ENCODE peak calls at places on chromosomes 12 and 14, in ten cellular contexts. H is SK-N-SH, N is uterus, V is keratinocyte, S is HCT116, L is tibial artery, T is fibroblast of lung, K is neural progenitor cell, E is SJSA1, B is lung. Q is an unnamed sample.
A peak's percentile ranks its signal among the peaks of the same experiment; 100 is the strongest.

GRCh38 chr12:130342842-130343241 is 5.2 kb downstream of the PIWIL1 start:
- DNase-seq in V (no peak), K (no peak), T (no peak), B (no peak), H (no peak), L (no peak), S (no peak), N (no peak), E (no peak), Q (no peak)

GRCh38 chr12:3658327-3659163 is 94.4 kb downstream of the CRACR2A start:
- DNase-seq in K (peak; percentile 76), H (no peak), T (peak; percentile 37), V (no peak), B (no peak), E (no peak), N (no peak), S (no peak), L (no peak), Q (peak; percentile 65)

GRCh38 chr12:65811968-65812700 is 12.1 kb upstream of the HMGA2 start:
- DNase-seq in L (no peak), B (no peak), K (no peak), E (no peak), T (peak; percentile 28), S (no peak), N (no peak), H (no peak), V (no peak), Q (no peak)

GRCh38 chr12:121598672-121599287 is 18.0 kb upstream of the KDM2B start:
- DNase-seq in E (no peak), K (no peak), T (no peak), V (no peak), B (no peak), H (no peak), S (no peak), N (no peak), L (no peak), Q (no peak)

GRCh38 chr12:52561880-52562449 is 9.0 kb upstream of the KRT71 start:
- DNase-seq in L (no peak), E (no peak), T (no peak), N (no peak), S (peak; percentile 22), V (no peak), H (no peak), B (peak; percentile 47), K (peak; percentile 37), Q (no peak)

GRCh38 chr14:76761198-76761848 is at the start of gene VASH1:
- DNase-seq in K (peak; percentile 79), B (peak; percentile 44), N (peak; percentile 61), S (peak; percentile 15), H (peak; percentile 97), E (peak; percentile 66), T (peak; percentile 76), L (peak; percentile 65), V (no peak), Q (peak; percentile 63)

GRCh38 chr12:131065279-131065678 is 111.6 kb downstream of the ADGRD1 start:
- DNase-seq in E (no peak), H (no peak), K (no peak), B (no peak), N (peak; percentile 6), L (peak; percentile 16), S (no peak), V (no peak), T (no peak), Q (no peak)

GRCh38 chr14:103220982-103221641 is 97.9 kb downstream of the TNFAIP2 start:
- DNase-seq in E (no peak), V (no peak), L (no peak), H (no peak), N (no peak), B (no peak), S (no peak), T (no peak), K (no peak), Q (no peak)

GRCh38 chr12:132801741-132802140 is 26.9 kb downstream of the GOLGA3 start:
- DNase-seq in E (no peak), N (no peak), T (no peak), H (no peak), B (no peak), K (no peak), S (no peak), V (no peak), L (no peak), Q (no peak)

GRCh38 chr12:4320287-4320858 is 640 bp upstream of the TIGAR start:
- DNase-seq in L (no peak), B (no peak), H (no peak), K (no peak), S (no peak), T (no peak), V (no peak), E (no peak), N (no peak), Q (peak; percentile 30)

GRCh38 chr12:85424581-85425348 is 144.7 kb downstream of the ALX1 start:
- DNase-seq in V (no peak), H (peak; percentile 19), E (no peak), T (peak; percentile 25), S (peak; percentile 21), L (no peak), N (no peak), K (peak; percentile 36), B (no peak), Q (no peak)

GRCh38 chr12:56461235-56462159 is 6.9 kb upstream of the SPRYD4 start:
- DNase-seq in H (no peak), N (no peak), S (no peak), B (no peak), V (no peak), T (peak; percentile 8), E (no peak), K (no peak), L (no peak), Q (no peak)

GRCh38 chr14:104237651-104238423 is 99.5 kb downstream of the KIF26A start:
- DNase-seq in K (no peak), V (no peak), N (no peak), B (no peak), L (peak; percentile 13), T (no peak), E (peak; percentile 34), H (no peak), S (no peak), Q (no peak)

GRCh38 chr14:53807580-53807979 is 149.0 kb downstream of the BMP4 start:
- DNase-seq in L (peak; percentile 49), V (no peak), H (no peak), S (no peak), K (no peak), B (no peak), T (no peak), N (peak; percentile 18), E (no peak), Q (no peak)

GRCh38 chr14:53810221-53810620 is 146.4 kb downstream of the BMP4 start:
- DNase-seq in E (no peak), B (no peak), K (no peak), T (no peak), V (no peak), H (no peak), S (no peak), N (no peak), L (no peak), Q (no peak)

GRCh38 chr14:53807108-53807507 is 149.5 kb downstream of the BMP4 start:
- DNase-seq in E (no peak), T (no peak), B (no peak), L (no peak), K (no peak), H (no peak), V (no peak), N (no peak), S (no peak), Q (no peak)

DNA sequence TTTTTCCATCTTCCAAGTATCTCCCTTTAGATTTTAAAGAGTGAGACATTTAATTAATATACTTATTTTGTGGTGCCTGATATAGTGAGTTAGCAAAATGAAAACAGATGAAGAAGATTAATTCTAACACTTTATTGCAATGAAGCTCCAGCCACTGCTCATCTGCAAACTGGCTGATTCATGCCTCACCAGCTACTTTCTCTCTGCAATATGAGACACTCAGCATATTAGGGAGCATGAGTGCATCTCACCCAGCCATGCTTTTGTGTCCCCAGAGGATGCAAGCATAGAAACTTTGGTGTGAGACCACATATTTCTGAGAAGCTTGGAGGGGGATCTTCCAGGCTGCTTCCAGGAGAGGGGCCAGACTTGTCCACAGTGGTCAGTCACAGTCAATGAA is 148.6 kb downstream of the BMP4 start:
- DNase-seq in K (no peak), H (no peak), V (no peak), E (no peak), L (no peak), N (no peak), S (no peak), B (no peak), T (no peak), Q (no peak)
- H3K27ac ChIP-seq in K (no peak overlapping the region), H (no peak overlapping the region), V (no peak overlapping the region), E (no peak overlapping the region), L (no peak overlapping the region), N (no peak overlapping the region), S (no peak overlapping the region), B (no peak overlapping the region), T (no peak overlapping the region), Q (no peak overlapping the region)

DNA sequence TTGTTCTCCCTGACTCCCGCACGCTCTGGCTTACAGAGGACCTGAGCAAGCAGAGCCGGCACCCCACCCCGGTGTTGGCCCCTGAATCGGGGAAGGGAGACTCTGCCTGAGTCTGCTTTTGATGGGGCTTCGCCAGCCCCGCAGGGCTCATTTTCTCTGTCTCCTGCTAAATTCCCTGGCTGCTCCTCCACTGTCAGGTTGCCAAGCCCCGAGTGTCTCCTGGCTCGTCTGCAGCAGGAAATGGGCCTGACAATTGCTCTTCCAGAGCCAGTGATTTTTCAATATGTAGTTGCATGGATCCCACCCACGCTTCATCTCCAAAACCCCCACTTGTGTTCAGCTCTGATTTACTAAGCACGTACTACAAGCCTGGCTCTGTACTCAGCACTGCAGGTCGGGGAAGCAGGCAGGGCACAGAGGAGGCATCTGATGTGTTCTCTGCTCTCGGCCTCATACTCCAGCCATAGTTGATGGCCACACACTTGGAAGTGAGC is 126.2 kb downstream of the SLC38A6 start:
- DNase-seq in B (peak; percentile 33), S (no peak), L (no peak), K (no peak), V (no peak), H (no peak), E (no peak), N (peak; percentile 69), T (no peak), Q (no peak)
- H3K27ac ChIP-seq in B (no peak overlapping the region), S (no peak overlapping the region), L (no peak overlapping the region), K (no peak overlapping the region), V (no peak overlapping the region), H (no peak overlapping the region), E (no peak overlapping the region), N (no peak overlapping the region), T (no peak overlapping the region), Q (no peak overlapping the region)

GRCh38 chr12:96061864-96062453 is 26.6 kb upstream of the LTA4H start:
- DNase-seq in T (peak; percentile 91), V (peak; percentile 55), N (peak; percentile 69), B (peak; percentile 74), H (peak; percentile 69), S (peak; percentile 81), E (peak; percentile 94), L (peak; percentile 77), K (peak; percentile 84), Q (peak; percentile 78)
- H3K27ac ChIP-seq in T (no peak overlapping the region), V (no peak overlapping the region), N (no peak overlapping the region), B (no peak overlapping the region), H (no peak overlapping the region), S (no peak overlapping the region), E (no peak overlapping the region), L (no peak overlapping the region), K (no peak overlapping the region), Q (no peak overlapping the region)

DNA sequence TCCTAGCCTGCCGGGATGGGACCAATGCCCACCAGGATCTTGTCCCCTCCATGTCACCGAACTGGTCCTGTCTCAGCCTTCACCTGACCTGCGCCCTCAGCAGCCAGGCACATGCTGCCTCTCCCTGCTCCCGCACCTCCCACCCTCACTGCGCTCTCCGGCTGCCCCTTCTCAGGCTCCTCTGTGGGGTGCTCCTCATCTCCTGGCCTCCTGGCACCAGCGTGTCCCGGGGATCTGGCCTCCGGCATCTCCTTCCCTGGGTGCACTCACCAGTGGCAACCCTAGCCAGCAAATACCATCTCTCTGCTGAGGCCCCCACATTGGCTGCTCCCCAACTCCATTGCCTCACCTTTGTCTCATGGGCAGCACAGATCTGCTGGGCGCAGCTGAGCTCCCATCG is 29.0 kb downstream of the BEGAIN start:
- DNase-seq in E (no peak), N (no peak), H (no peak), S (no peak), B (no peak), L (no peak), T (no peak), V (no peak), K (no peak), Q (no peak)
- H3K27ac ChIP-seq in E (no peak overlapping the region), N (no peak overlapping the region), H (peak overlapping the region; percentile 78), S (no peak overlapping the region), B (no peak overlapping the region), L (no peak overlapping the region), T (no peak overlapping the region), V (no peak overlapping the region), K (no peak overlapping the region), Q (no peak overlapping the region)

Q was measured in WERI-Rb-1.